ENCODE peak calls at places on chromosomes 2 and 18, in seven cellular contexts. E is neural progenitor cell, Q is GM23338, D is MM.1S, Z is SK-N-SH, I is GM23248, X is PC-3. P is an unnamed sample.

GRCh38 chr2:180763249-180763989 is 217.0 kb upstream of the UBE2E3 start:
- DNase-seq in E (no peak), D (no peak), Z (no peak), I (no peak), Q (no peak), X (peak; percentile 78), P (no peak)

GRCh38 chr2:158098171-158098570 is 3.5 kb upstream of the UPP2 start:
- DNase-seq in I (no peak), Z (no peak), X (no peak), E (no peak), Q (peak; percentile 11), D (no peak), P (no peak)

GRCh38 chr2:229980440-229981184 is 58.3 kb downstream of the FBXO36 start:
- DNase-seq in I (peak; percentile 82), Z (peak; percentile 55), D (no peak), E (peak; percentile 44), Q (peak; percentile 67), X (peak; percentile 23), P (no peak)

GRCh38 chr2:65579506-65580235 is 147.3 kb upstream of the SPRED2 start:
- DNase-seq in D (no peak), I (no peak), X (no peak), Z (no peak), Q (peak; percentile 53), E (peak; percentile 36), P (no peak)

GRCh38 chr2:117553448-117553847 is 261.0 kb upstream of the DDX18 start:
- DNase-seq in Q (peak; percentile 77), X (no peak), Z (no peak), D (no peak), I (no peak), E (no peak), P (no peak)

GRCh38 chr18:11953113-11953512 is 28.2 kb upstream of the IMPA2 start:
- DNase-seq in Q (no peak), Z (no peak), I (no peak), D (no peak), X (no peak), E (no peak), P (no peak)

GRCh38 chr2:2238726-2239269 is 92.3 kb downstream of the MYT1L start:
- DNase-seq in D (no peak), Q (no peak), Z (no peak), I (no peak), X (no peak), E (no peak), P (no peak)

GRCh38 chr2:30310411-30310810 is 79.1 kb downstream of the LBH start:
- DNase-seq in Z (no peak), X (no peak), Q (no peak), D (no peak), I (no peak), E (no peak), P (no peak)

GRCh38 chr2:105142239-105142638 is 99.3 kb upstream of the GPR45 start:
- DNase-seq in D (no peak), I (no peak), X (no peak), Z (no peak), E (no peak), Q (peak; percentile 12), P (no peak)

GRCh38 chr18:10131036-10131774 is 217.4 kb downstream of the VAPA start:
- DNase-seq in I (no peak), Q (peak; percentile 44), X (no peak), Z (peak; percentile 61), D (no peak), E (peak; percentile 40), P (no peak)

GRCh38 chr2:121061633-121062032 is 223.4 kb downstream of the TFCP2L1 start:
- DNase-seq in I (no peak), D (no peak), Q (no peak), X (no peak), E (no peak), Z (no peak), P (no peak)

GRCh38 chr2:102063948-102064678 is 72.4 kb downstream of the IL1R2 start:
- DNase-seq in D (no peak), X (peak; percentile 90), I (peak; percentile 100), Z (peak; percentile 72), Q (peak; percentile 35), E (peak; percentile 66), P (no peak)

GRCh38 chr2:213422211-213422610 is 137.9 kb downstream of the SPAG16 start:
- DNase-seq in Q (no peak), Z (no peak), E (no peak), I (no peak), D (no peak), X (no peak), P (no peak)

GRCh38 chr2:102114851-102115497 is 27.6 kb upstream of the IL1R1 start:
- DNase-seq in Q (no peak), X (no peak), E (no peak), I (no peak), Z (no peak), D (no peak), P (no peak)

GRCh38 chr2:226030369-226031077 is 631.0 kb downstream of the NYAP2 start:
- DNase-seq in I (no peak), Z (peak; percentile 20), Q (peak; percentile 31), X (no peak), E (peak; percentile 91), D (peak; percentile 42), P (no peak)

GRCh38 chr18:50638623-50639398 is 78.9 kb downstream of the MAPK4 start:
- DNase-seq in X (no peak), I (peak; percentile 7), Z (no peak), Q (peak; percentile 73), E (peak; percentile 33), D (no peak), P (no peak)

GRCh38 chr2:189552334-189552990 is 28.1 kb downstream of the SLC40A1 start:
- DNase-seq in Q (no peak), I (no peak), Z (no peak), X (no peak), E (no peak), D (no peak), P (no peak)

GRCh38 chr2:172613035-172613434 is 57.1 kb downstream of the PDK1 start:
- DNase-seq in Z (peak; percentile 32), Q (peak; percentile 13), I (no peak), X (no peak), D (no peak), E (peak; percentile 33), P (no peak)

GRCh38 chr2:26001743-26002341 is 19.5 kb upstream of the KIF3C start:
- DNase-seq in I (peak; percentile 72), Z (no peak), Q (no peak), D (no peak), E (no peak), X (no peak), P (no peak)

GRCh38 chr2:174334781-174335604 is at the start of gene SP9:
- DNase-seq in Z (peak; percentile 91), D (peak; percentile 36), E (peak; percentile 95), I (peak; percentile 77), X (no peak), Q (peak; percentile 97), P (no peak)

GRCh38 chr2:72538486-72538885 is 287.3 kb downstream of the EXOC6B start:
- DNase-seq in X (no peak), E (no peak), Z (no peak), D (no peak), Q (no peak), I (peak; percentile 2), P (no peak)

GRCh38 chr2:70301344-70302194 is at the start of gene FAM136A:
- DNase-seq in E (peak; percentile 94), Q (peak; percentile 94), D (peak; percentile 82), Z (peak; percentile 96), I (peak; percentile 91), X (peak; percentile 86), P (peak; percentile 90)

GRCh38 chr18:55314615-55315237 is 273.3 kb downstream of the TCF4 start:
- DNase-seq in I (no peak), Z (no peak), E (peak; percentile 62), X (no peak), D (no peak), Q (peak; percentile 45), P (no peak)

GRCh38 chr18:50706199-50706598 is 113.6 kb downstream of the MRO start:
- DNase-seq in E (no peak), Z (no peak), X (no peak), D (no peak), Q (no peak), I (no peak), P (no peak)

GRCh38 chr18:37435996-37436395 is 129.6 kb downstream of the CELF4 start:
- DNase-seq in D (peak; percentile 43), Q (no peak), Z (no peak), I (peak; percentile 53), X (no peak), E (no peak), P (no peak)

GRCh38 chr2:121043827-121044222 is 241.2 kb downstream of the TFCP2L1 start:
- DNase-seq in D (no peak), Q (no peak), X (no peak), Z (no peak), I (no peak), E (no peak), P (no peak)

GRCh38 chr18:79510731-79511141 is 115.0 kb downstream of the NFATC1 start:
- DNase-seq in E (no peak), D (no peak), X (no peak), Z (no peak), Q (no peak), I (no peak), P (no peak)

GRCh38 chr2:145141981-145142380 is 622.1 kb upstream of the ZEB2 start:
- DNase-seq in X (no peak), D (no peak), E (no peak), Z (no peak), Q (no peak), I (no peak), P (no peak)

GRCh38 chr2:117091438-117091837 is 723.1 kb upstream of the DDX18 start:
- DNase-seq in X (no peak), Q (no peak), I (no peak), D (no peak), Z (no peak), E (no peak), P (no peak)

GRCh38 chr2:199862779-199863178 is 11.8 kb upstream of the FTCDNL1 start:
- DNase-seq in E (no peak), Q (no peak), D (no peak), Z (no peak), X (no peak), I (peak; percentile 29), P (no peak)
- H3K27ac ChIP-seq in E (no peak overlapping the region), Q (no peak overlapping the region), D (no peak overlapping the region), Z (no peak overlapping the region), X (no peak overlapping the region), I (no peak overlapping the region), P (no peak overlapping the region)

GRCh38 chr18:23071285-23071684 is 64.0 kb upstream of the CABLES1 start:
- DNase-seq in Z (no peak), E (no peak), D (peak; percentile 90), Q (no peak), X (no peak), I (peak; percentile 10), P (peak; percentile 95)
- TF ChIP-seq EZH2phosphoT487 in Z (no peak), E (no peak), D (no peak), Q (no peak), X (no peak), I (no peak), P (no peak)

GRCh38 chr2:218857371-218858137 is 2.1 kb upstream of the WNT6 start:
- DNase-seq in X (no peak), E (no peak), Q (no peak), D (no peak), I (no peak), Z (peak; percentile 65), P (no peak)
- H3K27ac ChIP-seq in X (no peak overlapping the region), E (no peak overlapping the region), Q (no peak overlapping the region), D (no peak overlapping the region), I (no peak overlapping the region), Z (no peak overlapping the region), P (no peak overlapping the region)

DNA sequence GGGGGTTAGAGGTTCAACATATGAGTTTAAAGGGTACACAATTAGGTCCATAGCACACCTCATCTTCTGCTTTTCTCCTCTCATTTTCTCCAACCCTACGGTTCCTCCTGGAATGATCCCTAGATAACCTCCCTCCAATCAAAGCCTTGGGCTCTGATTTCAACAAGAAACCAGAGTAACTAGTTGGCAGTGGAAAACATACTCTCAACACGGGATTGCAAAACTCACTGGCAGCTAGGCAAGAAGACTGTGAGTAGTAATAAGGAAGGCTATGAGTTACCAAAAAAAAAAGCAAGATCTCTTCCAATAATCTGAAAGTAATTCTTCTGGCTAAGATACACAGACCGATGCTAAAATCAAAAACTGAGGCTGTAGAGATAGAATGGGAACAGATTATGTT is 28.5 kb upstream of the CCDC102B start:
- DNase-seq in I (peak; percentile 64), Z (no peak), Q (no peak), E (no peak), X (no peak), D (no peak), P (no peak)
- TF ChIP-seq EZH2phosphoT487 in I (no peak), Z (no peak), Q (no peak), E (no peak), X (no peak), D (no peak), P (no peak)